ENCODE peak calls at places on chromosomes 16 and 17, in ten cellular contexts. S is A549; H is testis; X is lower leg skin; F is suprapubic skin; Q is breast epithelium; A is PC-9; V is fibroblast of pulmonary artery; D is CD4-positive, alpha-beta T cell; E is OCI-LY7. J is an unnamed sample.

GRCh38 chr17:8224891-8225812 is 14.8 kb upstream of the AURKB start:
- DNase-seq in V (no peak), A (no peak), S (no peak), Q (no peak), H (no peak), F (no peak), X (no peak), D (no peak), E (no peak), J (no peak)

GRCh38 chr16:72819345-72819744 is 228.6 kb downstream of the ZFHX3 start:
- DNase-seq in A (no peak), V (peak), D (no peak), F (no peak), X (no peak), Q (no peak), S (no peak), H (no peak), E (no peak), J (no peak)

GRCh38 chr17:2120550-2121335 is 65.8 kb downstream of the HIC1 start:
- DNase-seq in S (no peak), A (no peak), H (no peak), X (peak), Q (no peak), V (peak), D (no peak), E (no peak), F (no peak), J (no peak)

GRCh38 chr16:69494993-69495392 is 70.6 kb downstream of the CYB5B start:
- DNase-seq in D (no peak), E (peak), Q (no peak), X (no peak), F (no peak), S (peak), V (peak), A (no peak), H (peak), J (peak)

GRCh38 chr17:15782809-15783208 is 50.7 kb downstream of the TBC1D26 start:
- DNase-seq in X (peak), F (no peak), S (no peak), H (peak), V (peak), D (peak), A (no peak), E (no peak), Q (peak), J (peak)

GRCh38 chr17:73058022-73058421 is 34.5 kb downstream of the SLC39A11 start:
- DNase-seq in S (no peak), H (no peak), A (no peak), Q (no peak), F (no peak), D (no peak), E (no peak), V (peak), X (no peak), J (no peak)

GRCh38 chr17:7133424-7133823 is 18.8 kb upstream of the ASGR2 start:
- DNase-seq in V (no peak), F (no peak), A (peak), S (peak), D (peak), Q (no peak), H (no peak), E (peak), X (no peak), J (no peak)

GRCh38 chr17:72116692-72117469 is 3.9 kb upstream of the SOX9 start:
- DNase-seq in F (no peak), X (peak), V (peak), D (no peak), A (no peak), Q (no peak), S (no peak), H (peak), E (no peak), J (no peak)

GRCh38 chr17:74110467-74110866 is 93.0 kb upstream of the RPL38 start:
- DNase-seq in H (no peak), A (no peak), S (no peak), Q (no peak), D (no peak), X (no peak), F (no peak), E (no peak), V (no peak), J (no peak)

GRCh38 chr16:20001856-20002707 is 71.6 kb downstream of the GPR139 start:
- DNase-seq in Q (no peak), S (no peak), A (no peak), H (no peak), X (no peak), D (no peak), V (no peak), E (no peak), F (no peak), J (no peak)

GRCh38 chr16:30700491-30700890 is 1.5 kb downstream of the SRCAP start:
- DNase-seq in H (no peak), V (peak), E (no peak), A (no peak), F (no peak), D (no peak), S (no peak), Q (no peak), X (no peak), J (no peak)

GRCh38 chr16:22634913-22635312 is 124.2 kb downstream of the NPIPB5 start:
- DNase-seq in S (no peak), Q (no peak), X (no peak), A (no peak), V (no peak), H (no peak), F (no peak), D (no peak), E (no peak), J (no peak)

GRCh38 chr17:75455896-75456416 is 479 bp upstream of the TMEM94 start:
- DNase-seq in V (no peak), A (no peak), X (no peak), H (no peak), E (no peak), S (no peak), D (no peak), F (no peak), Q (no peak), J (no peak)

GRCh38 chr16:28859326-28859725 is 4.3 kb upstream of the SH2B1 start:
- DNase-seq in A (no peak), X (no peak), H (no peak), Q (no peak), F (no peak), E (no peak), V (no peak), D (no peak), S (no peak), J (no peak)

GRCh38 chr16:57727610-57728009 is 8.0 kb upstream of the KATNB1 start:
- DNase-seq in S (no peak), E (no peak), F (no peak), H (no peak), V (no peak), A (no peak), X (no peak), Q (no peak), D (no peak), J (no peak)

GRCh38 chr17:17514993-17515920 is 19.1 kb upstream of the RASD1 start:
- DNase-seq in H (no peak), D (no peak), E (no peak), S (no peak), A (no peak), V (no peak), Q (no peak), F (no peak), X (no peak), J (no peak)

GRCh38 chr17:81097134-81097942 is 62.4 kb downstream of the BAIAP2 start:
- DNase-seq in X (peak), A (peak), Q (peak), E (no peak), F (peak), S (peak), V (peak), H (peak), D (peak), J (peak)

GRCh38 chr17:45428954-45429337 is 3.7 kb downstream of the ARHGAP27 start:
- DNase-seq in Q (no peak), X (no peak), V (no peak), F (no peak), A (no peak), E (peak), H (no peak), S (no peak), D (no peak), J (no peak)

GRCh38 chr17:40317345-40317873 is 8.4 kb downstream of the RARA start:
- DNase-seq in E (peak), F (peak), H (no peak), D (peak), S (peak), X (peak), Q (no peak), A (no peak), V (peak), J (peak)

GRCh38 chr16:82814059-82814458 is 187.3 kb downstream of the CDH13 start:
- DNase-seq in A (no peak), F (no peak), Q (no peak), X (no peak), V (peak), S (no peak), D (no peak), H (no peak), E (no peak), J (no peak)

GRCh38 chr17:3534881-3535252 is 22.7 kb downstream of the TRPV3 start:
- DNase-seq in S (peak), X (no peak), V (peak), E (no peak), A (no peak), Q (no peak), F (no peak), D (no peak), H (peak), J (no peak)

GRCh38 chr17:42283241-42284019 is 4.9 kb upstream of the STAT5A start:
- DNase-seq in V (no peak), F (peak), Q (peak), E (no peak), A (no peak), H (peak), S (no peak), X (peak), D (no peak), J (no peak)

GRCh38 chr17:68198931-68199836 is 48.7 kb upstream of the AMZ2 start:
- DNase-seq in F (no peak), S (peak), H (no peak), E (no peak), Q (no peak), D (no peak), A (no peak), V (no peak), X (no peak), J (peak)

GRCh38 chr16:30000768-30001631 is 5.0 kb downstream of the INO80E start:
- DNase-seq in D (no peak), F (no peak), E (no peak), S (no peak), A (no peak), X (no peak), Q (no peak), H (no peak), V (no peak), J (no peak)

GRCh38 chr17:35766903-35767510 is 6.3 kb downstream of the C17orf50 start:
- DNase-seq in S (peak), H (no peak), D (peak), E (peak), F (no peak), A (peak), Q (no peak), V (peak), X (no peak), J (peak)

GRCh38 chr17:66842959-66843358 is 8.0 kb downstream of the CACNG5 start:
- DNase-seq in D (no peak), V (no peak), Q (no peak), X (peak), H (no peak), E (no peak), A (no peak), F (peak), S (no peak), J (no peak)

GRCh38 chr16:25747160-25747758 is 55.5 kb downstream of the HS3ST4 start:
- DNase-seq in V (peak), S (no peak), D (no peak), A (peak), X (no peak), Q (no peak), F (no peak), H (peak), E (peak), J (no peak)

GRCh38 chr17:19569785-19570496 is 36.3 kb downstream of the SLC47A1 start:
- DNase-seq in D (no peak), F (no peak), V (no peak), S (no peak), H (no peak), Q (no peak), A (no peak), X (no peak), E (peak), J (no peak)

GRCh38 chr17:59377410-59377809 is 46.0 kb downstream of the YPEL2 start:
- DNase-seq in D (no peak), H (no peak), A (no peak), X (no peak), V (peak), F (no peak), Q (no peak), E (no peak), S (no peak), J (no peak)

GRCh38 chr17:41518789-41519449 is at the start of gene KRT15:
- DNase-seq in H (no peak), F (no peak), V (peak), A (no peak), Q (peak), S (no peak), X (no peak), E (no peak), D (no peak), J (no peak)

GRCh38 chr17:35890774-35891155 is 10.6 kb upstream of the CCL5 start:
- DNase-seq in A (no peak), Q (peak), H (peak), D (peak), X (no peak), F (no peak), V (no peak), S (no peak), E (no peak), J (no peak)

GRCh38 chr17:50533720-50534148 is 1.2 kb downstream of the EPN3 start:
- DNase-seq in E (no peak), S (no peak), V (peak), Q (no peak), A (peak), X (no peak), F (no peak), H (peak), D (no peak), J (peak)

GRCh38 chr17:50535407-50535806 is 2.9 kb downstream of the EPN3 start:
- DNase-seq in X (no peak), E (no peak), A (no peak), F (no peak), V (no peak), S (no peak), Q (no peak), D (no peak), H (no peak), J (no peak)

GRCh38 chr17:50534979-50535326 is 2.4 kb downstream of the EPN3 start:
- DNase-seq in V (no peak), A (no peak), D (no peak), X (no peak), E (no peak), F (no peak), S (no peak), H (no peak), Q (no peak), J (no peak)

GRCh38 chr17:50533185-50533584 is 650 bp downstream of the EPN3 start:
- DNase-seq in V (no peak), H (no peak), F (no peak), X (no peak), A (no peak), D (no peak), Q (no peak), S (no peak), E (no peak), J (peak)

GRCh38 chr17:50534222-50534978 is 1.9 kb downstream of the EPN3 start:
- DNase-seq in X (peak), E (no peak), H (no peak), S (peak), A (peak), D (no peak), F (no peak), Q (no peak), V (peak), J (peak)
- TF ChIP-seq CTCF in X (no peak), E (no peak), H (no peak), S (peak), A (peak), D (peak), F (peak), Q (peak), V (peak), J (peak)

GRCh38 chr17:28247671-28248556 is 71.1 kb upstream of the TMEM97 start:
- DNase-seq in S (no peak), H (no peak), A (no peak), V (no peak), X (peak), Q (no peak), D (no peak), F (no peak), E (no peak), J (no peak)
- TF ChIP-seq CTCF in S (no peak), H (no peak), A (no peak), V (no peak), X (no peak), Q (no peak), D (no peak), F (no peak), E (no peak), J (no peak)

GRCh38 chr16:66471264-66471663 is 44.2 kb downstream of the BEAN1 start:
- DNase-seq in E (no peak), D (no peak), S (no peak), F (peak), X (peak), V (no peak), A (no peak), H (no peak), Q (no peak), J (no peak)

GRCh38 chr16:66469291-66469931 is 42.3 kb downstream of the BEAN1 start:
- DNase-seq in S (no peak), X (peak), Q (no peak), D (no peak), F (peak), E (no peak), A (no peak), H (no peak), V (no peak), J (no peak)

GRCh38 chr16:66470556-66470955 is 43.5 kb downstream of the BEAN1 start:
- DNase-seq in Q (no peak), H (no peak), F (peak), E (no peak), V (no peak), A (no peak), S (no peak), D (no peak), X (no peak), J (no peak)

GRCh38 chr16:66468321-66468965 is 41.3 kb downstream of the BEAN1 start:
- DNase-seq in A (no peak), Q (no peak), X (peak), E (no peak), D (no peak), S (no peak), V (no peak), F (peak), H (no peak), J (no peak)

GRCh38 chr16:66469932-66470546 is 42.9 kb downstream of the BEAN1 start:
- DNase-seq in V (no peak), X (peak), F (peak), Q (no peak), E (no peak), A (no peak), S (no peak), D (no peak), H (no peak), J (no peak)
- TF ChIP-seq CTCF in V (no peak), X (no peak), F (no peak), Q (no peak), E (no peak), A (no peak), S (no peak), D (no peak), H (no peak), J (no peak)

DNA sequence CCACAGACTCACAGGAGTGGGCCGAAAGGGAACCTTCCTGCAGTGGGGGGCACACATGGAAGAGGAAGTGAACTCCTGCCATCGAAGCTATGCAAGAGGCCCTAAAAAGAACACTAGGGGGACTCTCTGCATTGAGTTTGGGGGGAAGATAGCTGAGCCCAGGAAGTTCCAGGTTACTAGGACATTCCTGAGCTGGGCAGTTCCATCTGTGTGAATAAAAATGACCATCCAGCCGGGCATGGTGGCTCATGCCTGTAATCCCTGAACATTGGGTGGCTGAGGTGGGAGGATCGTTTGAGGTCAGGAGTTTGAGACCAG is 211.8 kb downstream of the ZNF423 start:
- DNase-seq in D (no peak), H (no peak), F (no peak), Q (no peak), A (no peak), S (no peak), V (peak), E (no peak), X (no peak), J (no peak)
- TF ChIP-seq CTCF in D (no peak), H (no peak), F (no peak), Q (no peak), A (no peak), S (no peak), V (peak), E (no peak), X (no peak), J (no peak)

DNA sequence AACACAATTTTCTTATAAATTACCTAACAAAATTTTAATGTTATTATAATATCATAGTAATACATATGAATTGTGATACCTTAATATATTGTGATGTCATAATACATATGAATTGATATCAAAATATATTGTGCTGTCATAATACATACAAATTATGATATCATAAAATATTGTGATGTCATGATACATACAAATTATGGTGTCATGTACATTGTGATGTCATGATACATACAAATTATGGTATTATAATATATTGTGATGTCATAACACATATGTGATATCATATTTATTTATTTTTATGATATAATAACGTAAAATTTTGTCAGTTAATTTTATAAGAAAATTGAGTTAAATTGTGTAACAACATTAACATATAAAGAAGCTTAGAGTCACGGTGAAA is 1927.2 kb downstream of the TP53TG3F start:
- DNase-seq in F (no peak), A (no peak), D (no peak), V (no peak), H (no peak), S (no peak), Q (no peak), E (no peak), X (no peak), J (no peak)
- TF ChIP-seq CTCF in F (no peak), A (no peak), D (no peak), V (no peak), H (no peak), S (no peak), Q (no peak), E (no peak), X (no peak), J (no peak)

DNA sequence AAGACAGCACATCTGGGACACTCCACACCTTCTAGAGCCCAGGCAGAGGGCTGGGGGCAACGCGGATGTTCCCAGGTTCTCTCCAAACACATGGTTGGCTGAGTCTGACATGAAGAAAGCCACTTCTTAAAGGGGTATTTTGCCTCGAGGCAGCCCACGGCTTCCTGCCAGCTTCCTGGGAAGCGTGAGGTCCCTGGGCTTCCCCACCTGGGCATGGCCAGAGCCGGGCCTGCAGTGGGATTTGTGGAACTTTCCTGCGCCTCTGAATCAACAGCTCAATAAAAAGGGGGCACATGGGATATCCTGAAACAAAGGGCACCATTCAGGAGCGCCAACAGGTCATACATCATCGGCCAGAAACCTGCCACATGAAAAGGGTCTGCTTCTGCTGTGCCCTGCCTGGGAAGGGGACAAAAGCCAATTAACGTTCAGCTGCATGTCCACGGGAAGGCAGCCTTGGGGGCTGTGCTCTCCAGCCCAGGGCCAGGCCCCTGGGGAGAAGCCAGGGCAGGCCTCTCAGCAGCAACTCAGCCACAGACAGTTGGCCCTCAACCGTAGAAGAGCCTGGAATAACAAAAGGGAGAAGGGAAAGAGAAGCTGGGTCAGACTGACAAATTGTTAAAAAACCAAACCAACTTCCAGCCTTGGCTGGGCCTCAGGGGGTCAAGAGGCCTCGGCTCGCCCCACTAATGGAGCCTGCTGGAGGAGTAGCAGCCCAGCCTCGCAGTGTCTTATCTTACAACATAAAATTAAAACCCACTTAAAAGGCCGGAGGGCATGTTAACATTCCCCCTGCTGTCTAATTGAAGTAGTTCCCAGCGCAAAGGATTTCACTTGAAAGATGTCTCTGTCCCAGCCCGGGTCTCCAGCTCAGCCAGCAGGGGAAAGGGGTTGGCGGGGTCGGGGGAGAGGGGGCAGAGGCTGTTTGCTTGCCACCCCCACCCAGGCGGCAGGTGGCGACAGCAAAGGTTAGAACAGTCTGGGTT is 34.2 kb downstream of the TBX4 start:
- DNase-seq in X (peak), Q (no peak), S (no peak), V (no peak), H (no peak), A (no peak), E (no peak), D (no peak), F (no peak), J (no peak)
- TF ChIP-seq CTCF in X (no peak), Q (no peak), S (no peak), V (no peak), H (no peak), A (no peak), E (no peak), D (no peak), F (no peak), J (no peak)